ENCODE peak calls at places on chromosomes 13 and 19, in six cellular contexts. W is H9, L is GM23338, A is A549, N is neural crest cell, B is AG09309. T is an unnamed sample.

GRCh38 chr19:47186337-47187022 is 44.5 kb downstream of the BBC3 start:
- DNase-seq in W (no peak), B (no peak), N (no peak), L (no peak), A (no peak), T (no peak)

GRCh38 chr19:11807099-11807380 is 7.0 kb upstream of the ZNF440 start:
- DNase-seq in L (no peak), W (no peak), N (no peak), A (no peak), B (no peak), T (no peak)

GRCh38 chr13:20174656-20175405 is 14.0 kb upstream of the GJA3 start:
- DNase-seq in W (peak), N (no peak), A (peak), L (no peak), B (peak), T (no peak)

GRCh38 chr13:62524061-62524460 is 1108.4 kb upstream of the PCDH20 start:
- DNase-seq in L (no peak), B (no peak), A (no peak), W (no peak), N (no peak), T (no peak)

GRCh38 chr19:38713227-38713649 is 31.0 kb downstream of the CAPN12 start:
- DNase-seq in L (no peak), A (no peak), N (no peak), B (no peak), W (no peak), T (no peak)

GRCh38 chr19:43778651-43779050 is 2.1 kb downstream of the KCNN4 start:
- DNase-seq in W (no peak), N (no peak), A (no peak), L (no peak), B (no peak), T (peak)

GRCh38 chr13:27627377-27627776 is 5.7 kb downstream of the POLR1D start:
- DNase-seq in B (no peak), N (no peak), A (no peak), W (no peak), L (no peak), T (no peak)

GRCh38 chr13:93183302-93183701 is 43.3 kb upstream of the GPC6 start:
- DNase-seq in N (no peak), W (peak), B (no peak), A (no peak), L (peak), T (no peak)

GRCh38 chr13:100544866-100545683 is 43.5 kb downstream of the GGACT start:
- DNase-seq in W (no peak), N (no peak), A (no peak), B (no peak), L (no peak), T (no peak)

GRCh38 chr13:43473437-43473836 is 313.3 kb downstream of the ENOX1 start:
- DNase-seq in W (no peak), N (no peak), A (no peak), L (no peak), B (no peak), T (no peak)

GRCh38 chr19:50969413-50969760 is at the start of gene KLK6:
- DNase-seq in W (peak), A (no peak), N (peak), B (no peak), L (no peak), T (no peak)

GRCh38 chr13:31236211-31236786 is 36.5 kb downstream of the B3GLCT start:
- DNase-seq in W (no peak), L (peak), N (no peak), A (peak), B (peak), T (no peak)

GRCh38 chr13:51619614-51620013 is 35.4 kb downstream of the WDFY2 start:
- DNase-seq in N (no peak), L (no peak), W (no peak), A (no peak), B (peak), T (no peak)

GRCh38 chr19:1449467-1450442 is at the start of gene APC2:
- DNase-seq in W (peak), A (no peak), N (peak), B (no peak), L (peak), T (no peak)

GRCh38 chr13:49653478-49653877 is 25.2 kb downstream of the ARL11 start:
- DNase-seq in N (no peak), L (no peak), W (no peak), A (no peak), B (no peak), T (no peak)

GRCh38 chr13:112959206-112959605 is 9.8 kb upstream of the MCF2L start:
- DNase-seq in N (no peak), A (no peak), B (no peak), L (no peak), W (no peak), T (no peak)

GRCh38 chr13:60090579-60090978 is 73.1 kb downstream of the DIAPH3 start:
- DNase-seq in B (no peak), L (no peak), W (no peak), A (no peak), N (no peak), T (no peak)

GRCh38 chr13:80171096-80171495 is 169.8 kb downstream of the SPRY2 start:
- DNase-seq in W (no peak), L (no peak), A (no peak), N (no peak), B (no peak), T (no peak)

GRCh38 chr13:51643882-51644281 is 59.6 kb downstream of the WDFY2 start:
- DNase-seq in N (no peak), A (peak), B (peak), L (no peak), W (no peak), T (no peak)

GRCh38 chr13:106089251-106089940 is 446.1 kb downstream of the EFNB2 start:
- DNase-seq in N (no peak), L (no peak), B (no peak), W (no peak), A (no peak), T (no peak)

GRCh38 chr19:23437901-23438300 is 42.6 kb upstream of the ZNF91 start:
- DNase-seq in B (no peak), W (no peak), L (peak), A (no peak), N (no peak), T (no peak)

GRCh38 chr13:34900288-34900739 is 41.8 kb upstream of the NBEA start:
- DNase-seq in B (no peak), N (no peak), A (no peak), W (peak), L (peak), T (no peak)

GRCh38 chr13:28237944-28238343 is 99.6 kb downstream of the PAN3 start:
- DNase-seq in L (peak), A (no peak), N (no peak), W (no peak), B (no peak), T (no peak)

GRCh38 chr19:31372245-31372781 is 23.1 kb upstream of the TSHZ3 start:
- DNase-seq in W (no peak), L (no peak), N (no peak), A (no peak), B (no peak), T (no peak)

GRCh38 chr19:35342430-35342829 is 5.3 kb upstream of the FFAR1 start:
- DNase-seq in B (no peak), A (no peak), L (peak), N (no peak), W (no peak), T (peak)

GRCh38 chr19:30281903-30282302 is 90.3 kb upstream of the ZNF536 start:
- DNase-seq in N (no peak), L (no peak), W (no peak), B (no peak), A (no peak), T (no peak)

GRCh38 chr19:14315433-14315832 is 65.8 kb upstream of the ADGRE5 start:
- DNase-seq in A (no peak), L (no peak), W (no peak), B (no peak), N (no peak), T (no peak)

GRCh38 chr19:23313196-23313595 is 63.0 kb upstream of the ZNF724 start:
- DNase-seq in W (no peak), A (no peak), B (no peak), L (no peak), N (no peak), T (no peak)

GRCh38 chr13:110912651-110913051 is 2.2 kb downstream of the ANKRD10 start:
- DNase-seq in L (no peak), W (no peak), B (no peak), A (peak), N (no peak), T (no peak)

GRCh38 chr13:51311271-51311670 is 28.2 kb upstream of the SERPINE3 start:
- DNase-seq in A (no peak), N (no peak), L (no peak), W (no peak), B (no peak), T (no peak)

GRCh38 chr13:28449826-28450773 is 44.8 kb downstream of the FLT1 start:
- DNase-seq in A (no peak), W (no peak), L (no peak), N (no peak), B (no peak), T (no peak)

GRCh38 chr13:113122571-113123225 is at the start of gene F10:
- DNase-seq in B (peak), W (peak), A (peak), N (peak), L (peak), T (peak)

GRCh38 chr13:90477194-90477593 is 870.3 kb upstream of the MIR17HG start:
- DNase-seq in N (no peak), W (no peak), B (no peak), L (no peak), A (no peak), T (no peak)

GRCh38 chr13:24023073-24023472 is 125.8 kb upstream of the C1QTNF9B start:
- DNase-seq in L (no peak), A (no peak), W (no peak), N (no peak), B (no peak), T (no peak)

GRCh38 chr13:99415851-99416331 is 85.4 kb upstream of the TM9SF2 start:
- DNase-seq in B (no peak), A (no peak), W (no peak), L (no peak), N (no peak), T (no peak)

GRCh38 chr13:99758465-99759162 is 213.0 kb downstream of the ZIC5 start:
- DNase-seq in A (no peak), L (no peak), B (no peak), N (no peak), W (no peak), T (no peak)

GRCh38 chr13:114145722-114146121 is 13.3 kb upstream of the RASA3 start:
- DNase-seq in N (no peak), A (no peak), B (no peak), L (no peak), W (no peak), T (peak)

GRCh38 chr13:46543307-46543706 is 9.7 kb upstream of the LRCH1 start:
- DNase-seq in L (no peak), W (no peak), A (no peak), N (no peak), B (no peak), T (no peak)

GRCh38 chr19:44512326-44513298 is 12.3 kb upstream of the ZNF180 start:
- DNase-seq in W (peak), B (peak), L (peak), N (peak), A (peak), T (no peak)

GRCh38 chr13:102830646-102831045 is 15.2 kb upstream of the ERCC5 start:
- DNase-seq in W (peak), L (peak), B (no peak), A (no peak), N (no peak), T (no peak)

GRCh38 chr19:8412783-8413592 is at the start of gene MARCHF2:
- DNase-seq in L (peak), B (peak), A (peak), W (peak), N (peak), T (peak)
- TF ChIP-seq CTCF in L (peak), B (peak), A (peak), W (peak), N (peak), T (peak)

DNA sequence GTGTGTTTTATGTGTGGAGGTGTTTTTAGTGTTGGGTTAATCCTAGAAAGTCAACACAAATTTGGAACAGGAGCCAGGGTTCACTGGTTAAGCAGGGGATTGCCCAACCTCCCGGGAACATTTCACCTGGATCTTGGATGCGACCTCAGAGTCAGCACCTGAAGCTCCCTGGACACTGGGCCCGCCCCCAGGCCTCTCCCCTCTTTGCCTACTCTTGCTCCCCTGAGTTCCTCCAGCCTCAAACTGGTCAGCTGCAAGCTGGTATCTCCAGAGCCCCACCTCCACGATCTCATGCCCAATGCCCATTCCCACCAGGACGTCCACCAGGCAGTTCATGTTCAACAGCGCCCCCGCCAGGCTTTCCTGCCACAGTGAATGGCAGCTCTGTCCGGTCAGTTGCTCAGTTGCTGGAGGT is 9.7 kb downstream of the HSD17B14 start:
- DNase-seq in L (peak), A (peak), N (no peak), W (peak), B (no peak), T (no peak)
- TF ChIP-seq CTCF in L (peak), A (no peak), N (peak), W (peak), B (peak), T (peak)

GRCh38 chr19:17999685-18000479 is 8.1 kb upstream of the ARRDC2 start:
- DNase-seq in A (no peak), W (no peak), L (no peak), B (no peak), N (no peak), T (no peak)
- TF ChIP-seq CTCF in A (no peak), W (no peak), L (no peak), B (no peak), N (no peak), T (no peak)

DNA sequence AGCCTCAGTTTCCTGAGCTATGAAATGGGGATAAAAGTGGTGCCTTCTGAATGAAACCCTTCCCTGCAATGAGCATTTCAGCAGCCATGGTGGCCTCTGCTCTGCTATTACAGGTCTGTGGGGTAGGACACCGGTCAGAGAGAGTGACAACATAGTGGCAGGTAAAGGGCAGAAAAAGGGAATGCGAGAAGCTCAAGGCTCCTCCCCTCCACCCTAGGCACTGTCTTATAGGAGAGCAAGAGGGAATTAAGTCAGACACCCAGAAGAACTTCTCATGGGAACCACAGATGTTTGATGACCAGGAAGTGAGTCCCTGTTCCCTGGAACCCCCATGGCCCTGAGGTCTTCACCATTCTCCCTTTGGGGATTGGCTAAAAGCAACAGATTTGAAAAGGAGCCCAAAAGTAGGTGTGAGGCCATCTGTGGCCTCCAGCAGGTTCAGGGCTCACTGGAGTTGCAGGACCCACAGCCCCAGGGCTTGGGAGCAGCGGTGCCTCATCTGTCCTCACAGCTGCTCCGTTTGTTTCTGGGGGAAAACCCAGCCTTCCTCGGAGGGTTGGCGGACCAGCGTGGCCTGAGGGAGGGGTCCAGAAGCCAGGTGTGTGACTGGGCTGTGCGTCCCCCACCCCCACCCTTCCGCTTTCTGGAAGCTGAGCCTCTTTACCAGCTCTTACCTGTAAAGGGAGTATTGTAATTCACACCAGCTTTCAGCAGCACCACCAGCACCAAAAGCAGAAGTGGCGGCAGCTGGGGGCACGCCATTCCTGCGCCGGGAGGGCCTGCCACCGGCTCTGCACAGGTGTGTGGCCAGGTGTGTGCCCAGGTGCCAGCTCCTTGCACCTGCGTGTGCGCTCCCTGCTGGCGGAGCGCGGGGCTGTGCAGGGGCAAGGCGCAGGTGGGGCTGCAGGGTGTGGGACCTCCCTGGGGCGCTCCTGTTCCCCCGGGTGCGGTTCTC is 19.4 kb downstream of the IQCN start:
- DNase-seq in A (no peak), N (no peak), B (no peak), W (peak), L (peak), T (no peak)
- TF ChIP-seq CTCF in A (no peak), N (no peak), B (no peak), W (peak), L (peak), T (no peak)

GRCh38 chr13:81610613-81611012 is 1269.7 kb upstream of the SPRY2 start:
- DNase-seq in A (no peak), W (no peak), N (no peak), L (peak), B (no peak), T (no peak)
- TF ChIP-seq CTCF in A (no peak), W (no peak), N (peak), L (peak), B (no peak), T (peak)

GRCh38 chr19:3836887-3837286 is 32.0 kb downstream of the ZFR2 start:
- DNase-seq in A (no peak), L (no peak), B (no peak), N (no peak), W (no peak), T (no peak)

GRCh38 chr19:3835055-3835435 is 33.8 kb downstream of the ZFR2 start:
- DNase-seq in A (no peak), B (no peak), N (no peak), W (no peak), L (no peak), T (no peak)

GRCh38 chr19:3837332-3837731 is 31.5 kb downstream of the ZFR2 start:
- DNase-seq in L (no peak), A (no peak), N (no peak), W (no peak), B (no peak), T (no peak)

GRCh38 chr19:3838661-3839060 is 30.2 kb downstream of the ZFR2 start:
- DNase-seq in N (no peak), L (no peak), B (no peak), W (no peak), A (no peak), T (no peak)

DNA sequence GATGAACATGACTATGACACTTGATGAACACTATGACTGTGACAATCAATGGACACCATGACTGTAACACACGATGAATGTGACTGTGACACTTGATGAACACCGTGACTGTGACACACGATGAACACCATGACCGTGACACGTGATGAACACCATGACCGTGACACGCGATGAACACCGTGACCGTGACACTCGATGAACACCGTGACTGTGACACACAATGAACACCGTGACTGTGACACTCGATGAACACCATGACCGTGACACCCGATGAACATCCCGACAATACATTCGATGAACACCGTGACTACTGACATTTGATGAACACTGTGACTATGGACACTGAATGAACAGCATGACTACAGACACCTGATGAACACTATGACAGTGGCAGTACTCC is 30.9 kb downstream of the ZFR2 start:
- DNase-seq in L (no peak), W (no peak), B (no peak), A (no peak), N (no peak), T (no peak)
- TF ChIP-seq CTCF in L (no peak), W (no peak), B (no peak), A (no peak), N (no peak), T (no peak)

DNA sequence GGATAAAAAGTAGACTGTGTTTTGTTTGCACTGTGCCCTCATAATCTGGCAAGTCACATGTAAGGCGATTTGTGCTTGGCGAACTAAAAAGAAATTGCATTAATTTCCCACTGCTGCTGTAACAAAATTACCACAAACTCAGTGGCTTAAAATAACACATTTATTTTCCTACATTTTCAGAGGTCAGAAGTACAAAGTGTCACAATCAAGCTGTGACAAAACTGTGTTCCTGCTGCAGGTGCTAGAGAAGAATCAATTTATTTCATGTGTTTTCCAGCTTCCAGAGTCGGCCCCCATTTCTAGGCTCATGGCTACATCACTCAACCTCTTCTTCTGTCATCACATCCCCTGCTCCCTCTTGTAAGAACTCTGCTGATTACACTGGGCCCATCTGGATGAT is 158.6 kb upstream of the UFM1 start:
- DNase-seq in N (no peak), L (no peak), B (no peak), W (no peak), A (no peak), T (no peak)
- TF ChIP-seq CTCF in N (no peak), L (no peak), B (no peak), W (no peak), A (no peak), T (no peak)

T was measured in chondrocyte.